ENCODE peak calls at places on chromosomes 1 and 21, in seven cellular contexts. L, S, K, P, Z, R and F are unnamed samples.

GRCh38 chr1:228374711-228375577 is 31.7 kb downstream of the TRIM11 start:
- DNase-seq in S (no peak), R (peak), K (peak), Z (no peak), P (peak), L (peak), F (no peak)

GRCh38 chr21:32120231-32120630 is 158.6 kb downstream of the MIS18A start:
- DNase-seq in L (no peak), S (no peak), K (no peak), Z (no peak), R (no peak), P (no peak), F (no peak)

GRCh38 chr1:201582977-201583376 is 44.0 kb downstream of the NAV1 start:
- DNase-seq in P (no peak), Z (no peak), S (no peak), L (no peak), R (no peak), K (no peak), F (no peak)

GRCh38 chr1:204873714-204874113 is 3.1 kb downstream of the NFASC start:
- DNase-seq in S (no peak), K (no peak), R (no peak), P (no peak), Z (no peak), L (no peak), F (no peak)

GRCh38 chr1:43367026-43367903 is 546 bp downstream of the ELOVL1 start:
- DNase-seq in K (no peak), Z (peak), P (no peak), S (no peak), R (no peak), L (peak), F (no peak)

GRCh38 chr1:164760585-164760968 is 201.6 kb downstream of the PBX1 start:
- DNase-seq in R (no peak), S (no peak), K (no peak), P (no peak), L (no peak), Z (no peak), F (no peak)

GRCh38 chr1:15296602-15297321 is 49.7 kb downstream of the FHAD1 start:
- DNase-seq in S (no peak), P (peak), L (no peak), R (no peak), K (no peak), Z (no peak), F (no peak)

GRCh38 chr1:119988316-119989067 is 81.0 kb downstream of the NOTCH2 start:
- DNase-seq in K (no peak), S (no peak), Z (no peak), L (no peak), P (no peak), R (no peak), F (no peak)

GRCh38 chr1:35580949-35581388 is 7.9 kb downstream of the TFAP2E start:
- DNase-seq in L (no peak), Z (no peak), K (no peak), P (no peak), S (no peak), R (no peak), F (no peak)

GRCh38 chr1:93979718-93980319 is 70.6 kb upstream of the GCLM start:
- DNase-seq in L (no peak), K (no peak), R (no peak), S (no peak), Z (no peak), P (peak), F (no peak)

GRCh38 chr1:203390298-203390697 is 39.4 kb upstream of the FMOD start:
- DNase-seq in K (no peak), P (no peak), S (no peak), Z (no peak), R (no peak), L (no peak), F (no peak)

GRCh38 chr1:204177133-204177532 is 11.0 kb upstream of the REN start:
- DNase-seq in R (no peak), S (no peak), K (no peak), P (no peak), L (no peak), Z (no peak), F (no peak)

GRCh38 chr1:89762431-89762800 is 58.4 kb upstream of the LRRC8D start:
- DNase-seq in S (no peak), K (no peak), R (no peak), P (no peak), L (no peak), Z (no peak), F (no peak)

GRCh38 chr1:27166351-27166802 is 11.5 kb upstream of the SLC9A1 start:
- DNase-seq in Z (no peak), L (no peak), R (no peak), P (peak), K (no peak), S (no peak), F (no peak)

GRCh38 chr1:76799700-76800099 is 67.6 kb upstream of the ST6GALNAC5 start:
- DNase-seq in Z (no peak), P (no peak), L (no peak), S (no peak), K (no peak), R (no peak), F (no peak)

GRCh38 chr1:54016343-54017282 is 1.4 kb downstream of the LDLRAD1 start:
- DNase-seq in R (peak), S (no peak), P (peak), K (no peak), L (peak), Z (no peak), F (no peak)

GRCh38 chr1:186195377-186195931 is 179.6 kb downstream of the TPR start:
- DNase-seq in Z (no peak), L (no peak), P (no peak), S (no peak), R (no peak), K (no peak), F (no peak)

GRCh38 chr1:156110252-156110651 is 4.3 kb upstream of the LMNA start:
- DNase-seq in S (no peak), R (no peak), L (no peak), P (no peak), Z (no peak), K (no peak), F (no peak)

GRCh38 chr1:2786329-2787162 is 14.9 kb downstream of the TTC34 start:
- DNase-seq in L (peak), R (no peak), P (no peak), Z (peak), K (no peak), S (peak), F (peak)

GRCh38 chr1:26177182-26177684 is at the start of gene CNKSR1:
- DNase-seq in P (no peak), L (no peak), Z (no peak), R (no peak), S (no peak), K (no peak), F (no peak)

GRCh38 chr21:35478096-35479080 is 429.3 kb upstream of the RUNX1 start:
- DNase-seq in Z (no peak), S (no peak), L (no peak), P (no peak), K (no peak), R (no peak), F (no peak)